ENCODE peak calls at places on chromosomes 13 and 19, in seven cellular contexts. E, Y, J, Z, P, Q and T are unnamed samples.

GRCh38 chr13:20826810-20827560 is 53.2 kb upstream of the EEF1AKMT1 start:
- DNase-seq in Z (no peak), Y (no peak), E (no peak), Q (no peak), P (no peak), J (peak), T (no peak)

GRCh38 chr13:106467406-106468122 is 67.9 kb downstream of the EFNB2 start:
- DNase-seq in P (no peak), E (no peak), Y (no peak), Z (no peak), Q (no peak), J (no peak), T (no peak)

GRCh38 chr13:43235028-43235427 is 211.6 kb downstream of the DNAJC15 start:
- DNase-seq in Z (no peak), E (no peak), Y (no peak), J (no peak), P (no peak), Q (no peak), T (no peak)

GRCh38 chr19:1806184-1807029 is 5.7 kb downstream of the ATP8B3 start:
- DNase-seq in J (no peak), P (no peak), E (no peak), Z (no peak), Q (no peak), Y (no peak), T (no peak)

GRCh38 chr13:42123600-42123999 is 75.2 kb downstream of the DGKH start:
- DNase-seq in Y (no peak), E (no peak), Q (no peak), P (no peak), J (no peak), Z (no peak), T (no peak)

GRCh38 chr19:13765395-13766094 is 1.2 kb downstream of the MRI1 start:
- DNase-seq in P (no peak), Q (no peak), Z (no peak), Y (no peak), E (no peak), J (no peak), T (no peak)

GRCh38 chr13:44362394-44363040 is 11.1 kb upstream of the SERP2 start:
- DNase-seq in Y (no peak), Z (no peak), J (no peak), Q (no peak), E (no peak), P (no peak), T (no peak)

GRCh38 chr13:103531278-103531677 is 465.1 kb upstream of the SLC10A2 start:
- DNase-seq in Q (no peak), Y (no peak), J (no peak), E (no peak), P (no peak), Z (no peak), T (no peak)

GRCh38 chr19:5235458-5236219 is 105.0 kb downstream of the PTPRS start:
- DNase-seq in Z (no peak), Q (no peak), E (no peak), J (no peak), Y (no peak), P (no peak), T (no peak)

GRCh38 chr13:30551194-30551593 is 66.5 kb upstream of the USPL1 start:
- DNase-seq in Y (no peak), P (no peak), Z (no peak), E (no peak), Q (no peak), J (peak), T (no peak)

GRCh38 chr13:40233731-40234195 is 432.7 kb downstream of the FOXO1 start:
- DNase-seq in Q (no peak), P (peak), Y (peak), J (no peak), Z (no peak), E (no peak), T (no peak)

GRCh38 chr19:35142531-35143230 is 374 bp upstream of the FXYD7 start:
- DNase-seq in Y (no peak), E (no peak), Z (no peak), J (peak), Q (no peak), P (peak), T (no peak)

GRCh38 chr19:3784607-3785463 is 1.3 kb downstream of the MATK start:
- DNase-seq in Q (no peak), Z (no peak), E (no peak), J (peak), Y (no peak), P (no peak), T (no peak)

GRCh38 chr19:45767881-45768643 is 990 bp downstream of the SIX5 start:
- DNase-seq in Z (no peak), Q (no peak), E (peak), P (peak), J (peak), Y (peak), T (no peak)

GRCh38 chr13:94968040-94968756 is 255.9 kb upstream of the SOX21 start:
- DNase-seq in Q (no peak), Y (no peak), J (no peak), Z (no peak), P (no peak), E (no peak), T (no peak)

GRCh38 chr13:91203430-91203829 is 144.1 kb upstream of the MIR17HG start:
- DNase-seq in Y (no peak), J (no peak), E (no peak), P (no peak), Q (no peak), Z (no peak), T (no peak)

GRCh38 chr19:10936661-10937084 is 8.1 kb downstream of the TIMM29 start:
- DNase-seq in E (no peak), Y (peak), J (peak), P (no peak), Z (peak), Q (peak), T (peak)

GRCh38 chr13:20424959-20425358 is 100.7 kb downstream of the CRYL1 start:
- DNase-seq in Z (peak), Q (no peak), P (no peak), E (peak), J (peak), Y (no peak), T (no peak)

GRCh38 chr19:31316201-31316951 is 32.9 kb downstream of the TSHZ3 start:
- DNase-seq in Q (no peak), E (no peak), Z (no peak), Y (peak), J (no peak), P (no peak), T (no peak)

GRCh38 chr19:50778906-50779430 is 8.7 kb downstream of the GPR32 start:
- DNase-seq in P (no peak), J (no peak), Z (no peak), E (no peak), Y (no peak), Q (no peak), T (no peak)

GRCh38 chr19:46995492-46995891 is 24.1 kb upstream of the NPAS1 start:
- DNase-seq in Z (no peak), Q (no peak), Y (no peak), J (no peak), E (no peak), P (no peak), T (no peak)

GRCh38 chr13:79775830-79776229 is 294.9 kb downstream of the NDFIP2 start:
- DNase-seq in P (no peak), J (peak), Z (peak), E (no peak), Y (peak), Q (peak), T (peak)

GRCh38 chr13:95258098-95258497 is 43.2 kb downstream of the ABCC4 start:
- DNase-seq in E (no peak), P (no peak), J (no peak), Z (no peak), Y (no peak), Q (no peak), T (no peak)

GRCh38 chr19:12244370-12244769 is 50.3 kb downstream of the ZNF44 start:
- DNase-seq in Q (no peak), J (no peak), E (no peak), Z (no peak), Y (no peak), P (no peak), T (no peak)

GRCh38 chr19:57830071-57830602 is at the start of gene ZNF587B:
- DNase-seq in Z (peak), E (peak), J (peak), Q (no peak), Y (peak), P (peak), T (peak)